ENCODE peak calls at places on chromosomes 1 and 21, in nine cellular contexts. N is CD8-positive, alpha-beta T cell; W is transverse colon; M is stomach; A is coronary artery; X is BE2C; J is ascending aorta; K is AG09309; Z is left ventricle myocardium inferior. Q is an unnamed sample.

GRCh38 chr21:41711416-41712023 is 55.3 kb downstream of the RIPK4 start:
- DNase-seq in M (peak), A (no peak), J (no peak), X (no peak), K (no peak), W (peak), N (no peak), Z (no peak), Q (no peak)

GRCh38 chr1:30325085-30325935 is 398.1 kb downstream of the MATN1 start:
- DNase-seq in X (no peak), N (no peak), M (peak), K (no peak), A (peak), Z (no peak), W (no peak), J (peak), Q (no peak)

GRCh38 chr21:46600978-46601377 is 3.9 kb downstream of the S100B start:
- DNase-seq in Z (no peak), K (no peak), J (no peak), M (no peak), A (no peak), W (no peak), X (no peak), N (no peak), Q (no peak)

GRCh38 chr1:21801100-21801499 is 11.0 kb upstream of the LDLRAD2 start:
- DNase-seq in W (no peak), K (no peak), Z (no peak), X (no peak), J (no peak), A (no peak), M (no peak), N (no peak), Q (no peak)

GRCh38 chr1:32464716-32465540 is at the start of gene ZBTB8B:
- DNase-seq in M (peak), W (peak), Z (peak), A (peak), N (peak), X (peak), K (no peak), J (peak), Q (peak)

GRCh38 chr1:72284084-72284397 is 1.7 kb upstream of the NEGR1 start:
- DNase-seq in Z (no peak), W (no peak), K (peak), J (no peak), X (no peak), A (no peak), N (no peak), M (no peak), Q (no peak)

GRCh38 chr1:94693029-94693428 is 127.1 kb upstream of the SLC44A3 start:
- DNase-seq in N (no peak), J (no peak), A (no peak), Z (no peak), K (no peak), M (no peak), W (no peak), X (peak), Q (no peak)

GRCh38 chr1:227887697-227888403 is 59.9 kb downstream of the WNT9A start:
- DNase-seq in X (no peak), J (peak), N (no peak), K (no peak), M (peak), A (peak), Z (peak), W (peak), Q (no peak)

GRCh38 chr1:38068220-38068979 is 21.8 kb upstream of the POU3F1 start:
- DNase-seq in X (no peak), K (no peak), N (no peak), W (no peak), J (no peak), M (no peak), A (no peak), Z (no peak), Q (no peak)

GRCh38 chr1:213931804-213932203 is 56.0 kb upstream of the PROX1 start:
- DNase-seq in M (no peak), W (no peak), A (no peak), N (no peak), Z (no peak), J (no peak), X (peak), K (no peak), Q (no peak)

GRCh38 chr1:195894411-195894810 is 713.8 kb downstream of the KCNT2 start:
- DNase-seq in J (no peak), X (no peak), Z (no peak), K (no peak), W (no peak), M (no peak), A (no peak), N (no peak), Q (peak)

GRCh38 chr1:36109041-36109679 is 15.9 kb downstream of the COL8A2 start:
- DNase-seq in Z (no peak), J (no peak), M (no peak), A (no peak), N (peak), X (no peak), W (no peak), K (peak), Q (peak)

GRCh38 chr21:34707876-34708325 is 39.1 kb downstream of the CLIC6 start:
- DNase-seq in Z (no peak), W (no peak), A (no peak), K (no peak), J (no peak), X (no peak), M (no peak), N (peak), Q (no peak)

GRCh38 chr21:31221051-31221450 is 123.0 kb downstream of the TIAM1 start:
- DNase-seq in N (no peak), X (no peak), K (no peak), M (no peak), A (no peak), J (no peak), W (no peak), Z (no peak), Q (no peak)

GRCh38 chr1:39544327-39544726 is 32.3 kb downstream of the PABPC4 start:
- DNase-seq in A (no peak), J (no peak), N (no peak), X (no peak), K (no peak), M (no peak), W (no peak), Z (no peak), Q (no peak)

GRCh38 chr1:172845865-172846264 is 187.0 kb downstream of the FASLG start:
- DNase-seq in Z (no peak), A (no peak), X (no peak), M (no peak), J (no peak), N (no peak), W (no peak), K (no peak), Q (no peak)

GRCh38 chr21:41634858-41635257 is 126.9 kb upstream of the TMPRSS2 start:
- DNase-seq in A (no peak), W (no peak), N (no peak), Z (no peak), M (no peak), K (no peak), J (no peak), X (no peak), Q (peak)

GRCh38 chr1:235952950-235953615 is 86.4 kb upstream of the LYST start:
- DNase-seq in K (no peak), X (no peak), W (no peak), N (no peak), M (no peak), J (no peak), A (no peak), Z (no peak), Q (no peak)

GRCh38 chr1:86758570-86758969 is 54.2 kb downstream of the SH3GLB1 start:
- DNase-seq in A (no peak), M (peak), Z (no peak), N (no peak), W (peak), K (no peak), X (no peak), J (no peak), Q (no peak)

GRCh38 chr1:44733365-44733764 is 2.4 kb upstream of the RNU5D-1 start:
- DNase-seq in Z (no peak), K (no peak), X (no peak), J (no peak), M (no peak), N (no peak), A (no peak), W (no peak), Q (peak)

GRCh38 chr1:44735992-44736391 is 3.6 kb upstream of the KIF2C start:
- DNase-seq in N (no peak), K (no peak), Z (no peak), X (no peak), W (no peak), A (no peak), M (no peak), J (no peak), Q (no peak)

GRCh38 chr1:44725309-44725698 is 5.7 kb downstream of the RNU5D-1 start:
- DNase-seq in W (no peak), X (no peak), J (no peak), N (no peak), A (no peak), Z (no peak), M (no peak), K (no peak), Q (no peak)

GRCh38 chr1:44733784-44734183 is 2.8 kb upstream of the RNU5D-1 start:
- DNase-seq in K (no peak), N (no peak), Z (no peak), M (no peak), J (no peak), W (no peak), A (no peak), X (no peak), Q (no peak)

GRCh38 chr1:44730741-44731512 is at the start of gene RNU5D-1:
- DNase-seq in M (peak), A (peak), N (peak), J (peak), X (peak), K (peak), W (peak), Z (peak), Q (peak)
- H3K4me3 ChIP-seq in M (peak), A (peak), N (peak), J (peak), X (no peak), K (no peak), W (peak), Z (peak), Q (peak)

DNA sequence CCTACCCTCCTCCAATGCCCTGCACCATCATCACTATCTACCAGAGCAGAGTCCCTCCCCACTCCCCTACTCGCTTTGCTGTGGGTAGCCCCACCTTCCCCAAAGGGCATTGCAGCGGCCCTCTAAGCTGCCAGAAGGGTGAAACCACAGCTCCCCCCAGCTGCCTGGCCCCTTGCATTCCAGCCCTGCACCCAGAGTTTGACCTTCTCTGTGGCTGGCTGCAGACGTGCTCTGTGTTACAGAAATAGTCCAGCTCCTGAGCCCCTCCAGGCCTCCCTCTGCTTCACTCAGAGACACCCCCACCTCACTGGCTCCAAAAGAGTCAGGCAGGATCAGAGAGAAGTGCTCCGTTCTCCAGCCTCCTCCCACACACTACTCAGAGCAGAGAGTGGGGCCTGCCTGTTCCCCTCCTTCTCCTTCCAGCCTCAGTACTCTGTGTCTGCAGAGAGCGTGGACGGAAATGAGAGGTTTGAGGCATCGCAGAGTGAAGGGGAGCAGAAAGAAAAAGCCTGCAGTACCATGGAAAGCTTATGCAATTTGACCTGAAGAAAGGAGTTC is 63.2 kb downstream of the PLEKHA6 start:
- DNase-seq in K (peak), A (no peak), J (no peak), Z (no peak), X (no peak), W (no peak), M (no peak), N (no peak), Q (peak)
- H3K4me3 ChIP-seq in K (no peak), A (no peak), J (no peak), Z (no peak), X (no peak), W (no peak), M (no peak), N (no peak), Q (no peak)

GRCh38 chr1:117608213-117608612 is 2.4 kb downstream of the TENT5C start:
- DNase-seq in K (no peak), W (no peak), N (no peak), J (peak), M (no peak), X (no peak), Z (no peak), A (peak), Q (no peak)
- H3K4me3 ChIP-seq in K (no peak), W (peak), N (no peak), J (peak), M (peak), X (no peak), Z (peak), A (no peak), Q (no peak)

GRCh38 chr1:81678779-81679178 is 122.0 kb upstream of the ADGRL2 start:
- DNase-seq in W (no peak), Z (no peak), J (no peak), X (no peak), M (no peak), N (no peak), A (no peak), K (no peak), Q (no peak)

GRCh38 chr1:81679972-81680371 is 120.8 kb upstream of the ADGRL2 start:
- DNase-seq in X (no peak), W (no peak), N (no peak), M (peak), J (no peak), Z (no peak), K (no peak), A (no peak), Q (peak)

GRCh38 chr1:81682490-81682889 is 118.2 kb upstream of the ADGRL2 start:
- DNase-seq in K (no peak), M (no peak), W (no peak), X (no peak), N (no peak), Z (no peak), J (no peak), A (no peak), Q (no peak)

GRCh38 chr1:81681570-81681969 is 119.2 kb upstream of the ADGRL2 start:
- DNase-seq in J (no peak), Z (no peak), A (no peak), W (no peak), M (peak), K (no peak), N (no peak), X (no peak), Q (peak)

DNA sequence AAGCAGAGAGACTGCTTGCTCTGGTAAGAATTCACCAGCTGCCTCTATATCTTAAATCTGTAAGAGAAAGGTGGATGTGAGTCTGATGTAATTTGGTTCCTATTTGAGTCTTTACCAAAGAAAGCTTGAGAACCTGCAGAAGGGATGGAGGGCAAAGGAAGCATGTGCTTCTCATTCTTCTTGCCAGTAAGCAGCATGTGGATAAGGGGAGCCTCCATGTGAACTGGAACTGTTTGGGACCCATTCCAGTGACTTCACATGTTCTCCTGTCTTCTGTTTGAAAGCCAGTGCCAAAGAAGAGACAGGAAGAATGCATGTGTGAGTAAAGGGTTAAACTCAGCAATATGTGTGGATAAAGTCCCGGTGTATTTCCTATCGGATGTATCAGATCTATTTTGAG is 119.6 kb upstream of the ADGRL2 start:
- DNase-seq in X (no peak), K (no peak), J (no peak), M (no peak), N (no peak), Z (no peak), W (no peak), A (no peak), Q (no peak)
- H3K4me3 ChIP-seq in X (no peak), K (no peak), J (no peak), M (no peak), N (no peak), Z (no peak), W (no peak), A (peak), Q (peak)

GRCh38 chr1:211133393-211133840 is 531 bp downstream of the KCNH1 start:
- DNase-seq in M (no peak), K (no peak), Z (no peak), J (no peak), W (no peak), X (peak), A (no peak), N (peak), Q (peak)
- H3K4me3 ChIP-seq in M (peak), K (peak), Z (peak), J (peak), W (peak), X (peak), A (peak), N (peak), Q (peak)

GRCh38 chr1:63322944-63323865 is 838 bp downstream of the FOXD3 start:
- DNase-seq in K (no peak), M (no peak), J (no peak), Z (no peak), N (peak), X (peak), W (peak), A (no peak), Q (no peak)
- H3K4me3 ChIP-seq in K (no peak), M (peak), J (peak), Z (peak), N (peak), X (peak), W (peak), A (peak), Q (no peak)

DNA sequence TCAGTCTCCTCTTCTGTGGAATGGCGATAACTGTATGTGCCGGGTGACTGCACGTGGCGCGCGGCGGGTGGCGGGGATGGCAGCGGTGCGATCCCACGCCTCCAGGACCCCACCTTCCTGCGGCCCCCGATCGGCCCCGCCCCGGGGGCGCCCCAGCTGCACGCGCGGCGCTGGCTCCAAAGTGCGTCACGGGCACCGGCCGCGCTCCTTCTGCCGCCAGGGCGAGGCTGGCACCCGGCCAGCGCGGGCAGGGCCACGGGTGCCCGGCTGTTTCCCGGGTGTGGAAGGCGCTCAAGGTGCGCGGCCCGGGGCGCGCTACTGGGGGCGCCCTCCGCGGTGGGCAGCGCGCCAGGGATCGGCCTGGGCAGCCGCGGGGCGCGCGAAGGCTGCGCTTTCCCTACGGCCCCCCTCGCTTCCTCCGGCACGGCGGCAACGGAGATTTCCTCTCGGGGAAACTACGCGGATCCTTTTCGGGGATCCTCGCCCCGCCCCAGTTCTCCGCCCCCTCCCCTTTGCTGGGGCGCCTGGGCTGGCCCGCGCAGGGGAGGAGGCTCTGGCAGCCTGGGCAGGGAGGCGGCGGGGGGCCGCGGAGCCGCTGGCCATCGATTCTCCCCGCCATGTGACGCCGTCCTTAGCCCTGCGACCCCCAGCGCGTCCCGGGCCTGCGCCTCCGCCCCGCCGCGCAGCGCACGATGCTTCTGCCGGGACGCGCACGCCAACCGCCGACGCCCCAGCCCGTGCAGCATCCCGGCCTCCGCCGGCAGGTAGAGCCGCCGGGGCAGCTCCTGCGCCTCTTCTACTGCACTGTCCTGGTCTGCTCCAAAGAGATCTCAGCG is at the start of gene EVA1C:
- DNase-seq in J (peak), X (peak), K (no peak), N (peak), Z (peak), A (peak), M (peak), W (peak), Q (peak)
- H3K4me3 ChIP-seq in J (peak), X (peak), K (peak), N (peak), Z (peak), A (peak), M (peak), W (peak), Q (peak)

GRCh38 chr1:12345350-12346217 is 115.8 kb downstream of the VPS13D start:
- DNase-seq in A (no peak), M (no peak), J (no peak), N (peak), X (no peak), W (no peak), Z (no peak), K (no peak), Q (no peak)
- H3K4me3 ChIP-seq in A (no peak), M (no peak), J (no peak), N (no peak), X (no peak), W (no peak), Z (peak), K (no peak), Q (no peak)

GRCh38 chr1:193113258-193113991 is 8.2 kb upstream of the GLRX2 start:
- DNase-seq in Z (no peak), M (no peak), N (no peak), K (no peak), A (no peak), X (no peak), J (no peak), W (no peak), Q (no peak)
- H3K4me3 ChIP-seq in Z (no peak), M (no peak), N (no peak), K (no peak), A (no peak), X (no peak), J (no peak), W (no peak), Q (no peak)

GRCh38 chr1:18344755-18345154 is 136.0 kb upstream of the KLHDC7A start:
- DNase-seq in Z (no peak), X (peak), A (no peak), N (no peak), M (no peak), K (no peak), J (no peak), W (no peak), Q (no peak)
- H3K4me3 ChIP-seq in Z (no peak), X (no peak), A (no peak), N (no peak), M (no peak), K (no peak), J (no peak), W (no peak), Q (no peak)

Q was measured in adipocyte.